ENCODE peak calls at places on chromosome 13, in ten cellular contexts. H is psoas muscle, W is heart right ventricle, X is mesothelial cell of epicardium, N is HCEC 1CT, R is H1, L is T47D, O is iris pigment epithelial cell, C is renal cortical epithelial cell, V is activated B cell treated with CpG ODN at 0.5 μM for 24 hours. E is an unnamed sample.

GRCh38 chr13:45036206-45036605 is 46.9 kb downstream of the GPALPP1 start:
- DNase-seq in V (no peak), H (no peak), C (no peak), R (no peak), L (no peak), X (no peak), O (no peak), W (no peak), N (no peak), E (no peak)

GRCh38 chr13:111917901-111918300 is 149.0 kb upstream of the SOX1 start:
- DNase-seq in R (no peak), H (no peak), N (no peak), O (no peak), V (no peak), C (no peak), X (peak), L (no peak), W (no peak), E (no peak)

GRCh38 chr13:50529154-50529882 is 314.2 kb downstream of the DLEU7 start:
- DNase-seq in V (no peak), H (peak), C (peak), O (peak), W (peak), L (peak), R (no peak), N (peak), X (peak), E (peak)

GRCh38 chr13:113852536-113853517 is 11.0 kb downstream of the GAS6 start:
- DNase-seq in V (no peak), O (no peak), W (no peak), L (no peak), C (no peak), R (no peak), N (no peak), X (peak), H (peak), E (no peak)

GRCh38 chr13:60226507-60226906 is 62.8 kb upstream of the DIAPH3 start:
- DNase-seq in H (no peak), W (no peak), L (peak), X (no peak), C (peak), V (no peak), N (peak), R (no peak), O (peak), E (peak)

GRCh38 chr13:31764556-31764955 is 25.2 kb downstream of the RXFP2 start:
- DNase-seq in C (no peak), W (no peak), X (no peak), L (no peak), N (peak), O (no peak), V (no peak), H (no peak), R (no peak), E (no peak)

GRCh38 chr13:30111810-30112209 is 195.5 kb downstream of the KATNAL1 start:
- DNase-seq in L (peak), O (no peak), R (no peak), V (no peak), X (no peak), H (no peak), C (no peak), N (no peak), W (no peak), E (no peak)

GRCh38 chr13:40388617-40389016 is 277.8 kb downstream of the FOXO1 start:
- DNase-seq in W (no peak), C (no peak), L (no peak), V (peak), R (no peak), N (no peak), H (no peak), X (no peak), O (peak), E (peak)

GRCh38 chr13:114151565-114152284 is 19.3 kb upstream of the RASA3 start:
- DNase-seq in X (no peak), O (no peak), L (no peak), C (peak), W (no peak), R (no peak), N (no peak), H (peak), V (no peak), E (no peak)

E was measured in brain microvascular endothelial cell.